ENCODE peak calls at places on chromosomes 1 and 21, in four cellular contexts. One of them, this sample, is unnamed.

GRCh38 chr1:81230983-81231728 is 569.6 kb upstream of the ADGRL2 start:
- DNase-seq in DMS153: no peak
- DNase-seq in hypothalamus: no peak
- DNase-seq in endothelial cell: no peak
- DNase-seq in this sample: no peak

GRCh38 chr1:223109581-223110026 is 33.4 kb downstream of the TLR5 start:
- DNase-seq in endothelial cell: no peak
- DNase-seq in hypothalamus: no peak
- DNase-seq in DMS153: no peak
- DNase-seq in this sample: no peak

GRCh38 chr1:91712393-91712792 is 173.6 kb downstream of the TGFBR3 start:
- DNase-seq in endothelial cell: no peak
- DNase-seq in hypothalamus: no peak
- DNase-seq in DMS153: no peak
- DNase-seq in this sample: no peak

GRCh38 chr1:177558372-177558771 is 387.6 kb downstream of the BRINP2 start:
- DNase-seq in hypothalamus: no peak
- DNase-seq in endothelial cell: no peak
- DNase-seq in DMS153: no peak
- DNase-seq in this sample: no peak

GRCh38 chr1:206706806-206707205 is 22.1 kb downstream of the MAPKAPK2 start:
- DNase-seq in endothelial cell: no peak
- DNase-seq in DMS153: no peak
- DNase-seq in hypothalamus: no peak
- DNase-seq in this sample: no peak

GRCh38 chr21:32463367-32463766 is 50.9 kb downstream of the EVA1C start:
- DNase-seq in hypothalamus: no peak
- DNase-seq in DMS153: no peak
- DNase-seq in endothelial cell: no peak
- DNase-seq in this sample: no peak

GRCh38 chr1:24727490-24728214 is 17.6 kb upstream of the CLIC4 start:
- DNase-seq in hypothalamus: no peak
- DNase-seq in DMS153: no peak
- DNase-seq in endothelial cell: no peak
- DNase-seq in this sample: peak

GRCh38 chr1:190474587-190475305 is 2.9 kb downstream of the BRINP3 start:
- DNase-seq in hypothalamus: no peak
- DNase-seq in DMS153: no peak
- DNase-seq in endothelial cell: peak
- DNase-seq in this sample: peak

GRCh38 chr1:10733967-10734366 is 62.5 kb downstream of the CASZ1 start:
- DNase-seq in hypothalamus: no peak
- DNase-seq in endothelial cell: no peak
- DNase-seq in DMS153: no peak
- DNase-seq in this sample: no peak

GRCh38 chr1:245648749-245649517 is 494.1 kb downstream of the KIF26B start:
- DNase-seq in endothelial cell: no peak
- DNase-seq in DMS153: no peak
- DNase-seq in hypothalamus: no peak
- DNase-seq in this sample: no peak